ENCODE peak calls at places on chromosomes 2 and 18, in five cellular contexts. S is T-helper 9 cell; C is NCI-H1105 treated with DMSO at 0.1 percent for 48 hours; T is effector memory CD8-positive, alpha-beta T cell; Y is HAP-1. M is an unnamed sample.

GRCh38 chr2:226431301-226431955 is 368.2 kb downstream of the IRS1 start:
- DNase-seq in S (no peak), C (no peak), T (no peak), Y (no peak), M (no peak)

GRCh38 chr2:200615247-200615646 is 29.4 kb downstream of the AOX1 start:
- DNase-seq in S (no peak), C (no peak), T (no peak), Y (no peak), M (no peak)

GRCh38 chr2:167726788-167727187 is 520.6 kb downstream of the STK39 start:
- DNase-seq in S (no peak), C (no peak), T (no peak), Y (no peak), M (no peak)

GRCh38 chr2:113685471-113685870 is 58.4 kb downstream of the RABL2A start:
- DNase-seq in S (no peak), C (no peak), T (no peak), Y (no peak), M (no peak)

GRCh38 chr2:241309684-241310117 is 5.8 kb downstream of the HDLBP start:
- DNase-seq in S (peak; percentile 43), C (no peak), T (peak; percentile 52), Y (no peak), M (peak; percentile 59)

GRCh38 chr18:49697757-49698595 is 115.4 kb downstream of the ACAA2 start:
- DNase-seq in S (no peak), C (no peak), T (no peak), Y (no peak), M (no peak)

GRCh38 chr2:173451137-173451536 is 96.5 kb downstream of the CDCA7 start:
- DNase-seq in S (no peak), C (no peak), T (no peak), Y (peak; percentile 48), M (peak; percentile 32)

GRCh38 chr2:73418343-73418742 is 32.7 kb downstream of the ALMS1 start:
- DNase-seq in S (no peak), C (no peak), T (no peak), Y (no peak), M (no peak)

GRCh38 chr18:2905802-2906521 is 59.2 kb downstream of the EMILIN2 start:
- DNase-seq in S (peak; percentile 25), C (no peak), T (no peak), Y (no peak), M (peak; percentile 28)

GRCh38 chr2:64327510-64328414 is 126.2 kb upstream of the LGALSL start:
- DNase-seq in S (peak; percentile 15), C (peak; percentile 17), T (no peak), Y (peak; percentile 28), M (peak; percentile 50)

GRCh38 chr2:161223139-161223732 is 63.0 kb downstream of the TANK start:
- DNase-seq in S (no peak), C (peak; percentile 27), T (no peak), Y (peak; percentile 28), M (peak; percentile 54)

GRCh38 chr2:71882236-71882946 is 265.3 kb downstream of the CYP26B1 start:
- DNase-seq in S (no peak), C (no peak), T (no peak), Y (no peak), M (no peak)

GRCh38 chr2:193900292-193900691 is 1705.6 kb upstream of the TMEFF2 start:
- DNase-seq in S (no peak), C (no peak), T (no peak), Y (no peak), M (no peak)

GRCh38 chr18:51867767-51868166 is 472.2 kb upstream of the DCC start:
- DNase-seq in S (no peak), C (no peak), T (no peak), Y (peak; percentile 7), M (no peak)

GRCh38 chr2:121635371-121635770 is 13.9 kb downstream of the CLASP1 start:
- DNase-seq in S (no peak), C (no peak), T (no peak), Y (no peak), M (no peak)

GRCh38 chr2:168220971-168221819 is 26.2 kb downstream of the STK39 start:
- DNase-seq in S (no peak), C (peak; percentile 20), T (no peak), Y (no peak), M (no peak)

GRCh38 chr2:155980941-155981561 is 351.5 kb downstream of the NR4A2 start:
- DNase-seq in S (no peak), C (no peak), T (no peak), Y (no peak), M (no peak)

GRCh38 chr18:7750095-7750663 is 183.1 kb downstream of the PTPRM start:
- DNase-seq in S (no peak), C (no peak), T (no peak), Y (no peak), M (no peak)

GRCh38 chr2:227717687-227718567 is at the start of gene SLC19A3:
- DNase-seq in S (no peak), C (peak; percentile 44), T (no peak), Y (peak; percentile 76), M (no peak)

GRCh38 chr2:63023444-63023843 is 27.2 kb upstream of the OTX1 start:
- DNase-seq in S (no peak), C (peak; percentile 4), T (no peak), Y (peak; percentile 61), M (no peak)

GRCh38 chr2:111231532-111232252 is 111.0 kb downstream of the BCL2L11 start:
- DNase-seq in S (no peak), C (no peak), T (no peak), Y (no peak), M (no peak)

GRCh38 chr2:65435625-65436168 is 3.3 kb upstream of the SPRED2 start:
- DNase-seq in S (peak; percentile 7), C (peak; percentile 79), T (peak; percentile 8), Y (peak; percentile 89), M (peak; percentile 41)

GRCh38 chr2:161131074-161131680 is 29.1 kb upstream of the TANK start:
- DNase-seq in S (no peak), C (no peak), T (no peak), Y (no peak), M (no peak)

M was measured in CD4-positive, alpha-beta memory T cell.